ENCODE peak calls at places on chromosome 1, in nine cellular contexts. One of them, this sample, is unnamed. For H3K9me3, the result is how much of the 10 kb centered on the place peaks cover.

GRCh38 chr1:26067432-26067911 is at the start of gene TRIM63:
- DNase-seq in neural progenitor cell: no peak
- DNase-seq in left ventricle myocardium inferior: peak
- DNase-seq in NT2/D1: no peak
- DNase-seq in cardiac muscle cell: no peak
- DNase-seq in CD8-positive, alpha-beta T cell: no peak
- DNase-seq in neuronal stem cell: no peak
- DNase-seq in heart left ventricle: peak
- DNase-seq in mucosa of descending colon: no peak
- DNase-seq in this sample: peak

GRCh38 chr1:205805082-205805711 is 7.8 kb downstream of the SLC41A1 start:
- DNase-seq in neural progenitor cell: no peak
- DNase-seq in left ventricle myocardium inferior: no peak
- DNase-seq in NT2/D1: no peak
- DNase-seq in cardiac muscle cell: no peak
- DNase-seq in CD8-positive, alpha-beta T cell: no peak
- DNase-seq in neuronal stem cell: no peak
- DNase-seq in heart left ventricle: no peak
- DNase-seq in mucosa of descending colon: no peak
- DNase-seq in this sample: no peak

GRCh38 chr1:200323856-200324400 is 85.9 kb downstream of the ZNF281 start:
- DNase-seq in neural progenitor cell: no peak
- DNase-seq in left ventricle myocardium inferior: no peak
- DNase-seq in NT2/D1: no peak
- DNase-seq in cardiac muscle cell: peak
- DNase-seq in CD8-positive, alpha-beta T cell: no peak
- DNase-seq in neuronal stem cell: no peak
- DNase-seq in heart left ventricle: no peak
- DNase-seq in mucosa of descending colon: no peak
- DNase-seq in this sample: no peak

GRCh38 chr1:151841141-151841540 is 1.5 kb upstream of the C2CD4D start:
- DNase-seq in neural progenitor cell: no peak
- DNase-seq in left ventricle myocardium inferior: no peak
- DNase-seq in NT2/D1: no peak
- DNase-seq in cardiac muscle cell: no peak
- DNase-seq in CD8-positive, alpha-beta T cell: no peak
- DNase-seq in neuronal stem cell: no peak
- DNase-seq in heart left ventricle: no peak
- DNase-seq in mucosa of descending colon: no peak
- DNase-seq in this sample: no peak

GRCh38 chr1:246300653-246301549 is 206.2 kb downstream of the SMYD3 start:
- DNase-seq in neural progenitor cell: no peak
- DNase-seq in left ventricle myocardium inferior: no peak
- DNase-seq in NT2/D1: no peak
- DNase-seq in cardiac muscle cell: no peak
- DNase-seq in CD8-positive, alpha-beta T cell: no peak
- DNase-seq in neuronal stem cell: no peak
- DNase-seq in heart left ventricle: no peak
- DNase-seq in mucosa of descending colon: no peak
- DNase-seq in this sample: no peak

GRCh38 chr1:151516031-151516511 is 4.9 kb downstream of the CGN start:
- DNase-seq in neural progenitor cell: no peak
- DNase-seq in left ventricle myocardium inferior: no peak
- DNase-seq in NT2/D1: no peak
- DNase-seq in cardiac muscle cell: no peak
- DNase-seq in CD8-positive, alpha-beta T cell: no peak
- DNase-seq in neuronal stem cell: no peak
- DNase-seq in heart left ventricle: no peak
- DNase-seq in mucosa of descending colon: no peak
- DNase-seq in this sample: no peak

GRCh38 chr1:60273185-60273584 is 199.6 kb upstream of the C1orf87 start:
- DNase-seq in neural progenitor cell: no peak
- DNase-seq in left ventricle myocardium inferior: no peak
- DNase-seq in NT2/D1: no peak
- DNase-seq in cardiac muscle cell: no peak
- DNase-seq in CD8-positive, alpha-beta T cell: no peak
- DNase-seq in neuronal stem cell: no peak
- DNase-seq in heart left ventricle: no peak
- DNase-seq in mucosa of descending colon: no peak
- DNase-seq in this sample: no peak

GRCh38 chr1:227718932-227719331 is 16.2 kb downstream of the JMJD4 start:
- DNase-seq in neural progenitor cell: no peak
- DNase-seq in left ventricle myocardium inferior: no peak
- DNase-seq in NT2/D1: no peak
- DNase-seq in cardiac muscle cell: no peak
- DNase-seq in CD8-positive, alpha-beta T cell: no peak
- DNase-seq in neuronal stem cell: no peak
- DNase-seq in heart left ventricle: no peak
- DNase-seq in mucosa of descending colon: no peak
- DNase-seq in this sample: no peak

GRCh38 chr1:53278294-53278693 is 40.0 kb upstream of the MAGOH start:
- DNase-seq in neural progenitor cell: peak
- DNase-seq in left ventricle myocardium inferior: peak
- DNase-seq in NT2/D1: no peak
- DNase-seq in cardiac muscle cell: peak
- DNase-seq in CD8-positive, alpha-beta T cell: peak
- DNase-seq in neuronal stem cell: peak
- DNase-seq in heart left ventricle: peak
- DNase-seq in mucosa of descending colon: peak
- DNase-seq in this sample: peak

GRCh38 chr1:25683731-25684130 is 67.1 kb downstream of the MAN1C1 start:
- DNase-seq in neural progenitor cell: no peak
- DNase-seq in left ventricle myocardium inferior: no peak
- DNase-seq in NT2/D1: no peak
- DNase-seq in cardiac muscle cell: peak
- DNase-seq in CD8-positive, alpha-beta T cell: no peak
- DNase-seq in neuronal stem cell: no peak
- DNase-seq in heart left ventricle: no peak
- DNase-seq in mucosa of descending colon: no peak
- DNase-seq in this sample: no peak

GRCh38 chr1:101428562-101428961 is 191.7 kb downstream of the S1PR1 start:
- DNase-seq in neural progenitor cell: no peak
- DNase-seq in left ventricle myocardium inferior: no peak
- DNase-seq in NT2/D1: no peak
- DNase-seq in cardiac muscle cell: no peak
- DNase-seq in CD8-positive, alpha-beta T cell: no peak
- DNase-seq in neuronal stem cell: no peak
- DNase-seq in heart left ventricle: no peak
- DNase-seq in mucosa of descending colon: no peak
- DNase-seq in this sample: no peak
- H3K9me3 ChIP-seq in neural progenitor cell: under half
- H3K9me3 ChIP-seq in left ventricle myocardium inferior: under half
- H3K9me3 ChIP-seq in NT2/D1: under half
- H3K9me3 ChIP-seq in cardiac muscle cell: under half
- H3K9me3 ChIP-seq in CD8-positive, alpha-beta T cell: under half
- H3K9me3 ChIP-seq in neuronal stem cell: under half
- H3K9me3 ChIP-seq in heart left ventricle: under half
- H3K9me3 ChIP-seq in mucosa of descending colon: under half
- H3K9me3 ChIP-seq in this sample: under half

GRCh38 chr1:65456481-65456880 is 36.0 kb downstream of the LEPR start:
- DNase-seq in neural progenitor cell: no peak
- DNase-seq in left ventricle myocardium inferior: no peak
- DNase-seq in NT2/D1: no peak
- DNase-seq in cardiac muscle cell: no peak
- DNase-seq in CD8-positive, alpha-beta T cell: no peak
- DNase-seq in neuronal stem cell: no peak
- DNase-seq in heart left ventricle: no peak
- DNase-seq in mucosa of descending colon: no peak
- DNase-seq in this sample: no peak
- H3K9me3 ChIP-seq in neural progenitor cell: under half
- H3K9me3 ChIP-seq in left ventricle myocardium inferior: under half
- H3K9me3 ChIP-seq in NT2/D1: under half
- H3K9me3 ChIP-seq in cardiac muscle cell: under half
- H3K9me3 ChIP-seq in CD8-positive, alpha-beta T cell: under half
- H3K9me3 ChIP-seq in neuronal stem cell: under half
- H3K9me3 ChIP-seq in heart left ventricle: under half
- H3K9me3 ChIP-seq in mucosa of descending colon: under half
- H3K9me3 ChIP-seq in this sample: under half

GRCh38 chr1:2966940-2967725 is 54.1 kb upstream of the ACTRT2 start:
- DNase-seq in neural progenitor cell: no peak
- DNase-seq in left ventricle myocardium inferior: peak
- DNase-seq in NT2/D1: no peak
- DNase-seq in cardiac muscle cell: no peak
- DNase-seq in CD8-positive, alpha-beta T cell: no peak
- DNase-seq in neuronal stem cell: no peak
- DNase-seq in heart left ventricle: no peak
- DNase-seq in mucosa of descending colon: peak
- DNase-seq in this sample: no peak

GRCh38 chr1:2969870-2970291 is 51.4 kb upstream of the ACTRT2 start:
- DNase-seq in neural progenitor cell: no peak
- DNase-seq in left ventricle myocardium inferior: no peak
- DNase-seq in NT2/D1: no peak
- DNase-seq in cardiac muscle cell: no peak
- DNase-seq in CD8-positive, alpha-beta T cell: no peak
- DNase-seq in neuronal stem cell: no peak
- DNase-seq in heart left ventricle: no peak
- DNase-seq in mucosa of descending colon: no peak
- DNase-seq in this sample: no peak

GRCh38 chr1:2969011-2969869 is 52.0 kb upstream of the ACTRT2 start:
- DNase-seq in neural progenitor cell: no peak
- DNase-seq in left ventricle myocardium inferior: no peak
- DNase-seq in NT2/D1: no peak
- DNase-seq in cardiac muscle cell: no peak
- DNase-seq in CD8-positive, alpha-beta T cell: no peak
- DNase-seq in neuronal stem cell: no peak
- DNase-seq in heart left ventricle: no peak
- DNase-seq in mucosa of descending colon: no peak
- DNase-seq in this sample: no peak

GRCh38 chr1:2967881-2968280 is 53.4 kb upstream of the ACTRT2 start:
- DNase-seq in neural progenitor cell: no peak
- DNase-seq in left ventricle myocardium inferior: no peak
- DNase-seq in NT2/D1: no peak
- DNase-seq in cardiac muscle cell: no peak
- DNase-seq in CD8-positive, alpha-beta T cell: no peak
- DNase-seq in neuronal stem cell: no peak
- DNase-seq in heart left ventricle: no peak
- DNase-seq in mucosa of descending colon: no peak
- DNase-seq in this sample: no peak

GRCh38 chr1:2968471-2968881 is 52.8 kb upstream of the ACTRT2 start:
- DNase-seq in neural progenitor cell: no peak
- DNase-seq in left ventricle myocardium inferior: no peak
- DNase-seq in NT2/D1: no peak
- DNase-seq in cardiac muscle cell: no peak
- DNase-seq in CD8-positive, alpha-beta T cell: no peak
- DNase-seq in neuronal stem cell: no peak
- DNase-seq in heart left ventricle: no peak
- DNase-seq in mucosa of descending colon: no peak
- DNase-seq in this sample: no peak
- H3K9me3 ChIP-seq in neural progenitor cell: under half
- H3K9me3 ChIP-seq in left ventricle myocardium inferior: under half
- H3K9me3 ChIP-seq in NT2/D1: under half
- H3K9me3 ChIP-seq in cardiac muscle cell: under half
- H3K9me3 ChIP-seq in CD8-positive, alpha-beta T cell: under half
- H3K9me3 ChIP-seq in neuronal stem cell: under half
- H3K9me3 ChIP-seq in heart left ventricle: under half
- H3K9me3 ChIP-seq in mucosa of descending colon: under half
- H3K9me3 ChIP-seq in this sample: under half

GRCh38 chr1:49906365-49906764 is 117.4 kb downstream of the AGBL4 start:
- DNase-seq in neural progenitor cell: no peak
- DNase-seq in left ventricle myocardium inferior: no peak
- DNase-seq in NT2/D1: no peak
- DNase-seq in cardiac muscle cell: no peak
- DNase-seq in CD8-positive, alpha-beta T cell: no peak
- DNase-seq in neuronal stem cell: no peak
- DNase-seq in heart left ventricle: no peak
- DNase-seq in mucosa of descending colon: no peak
- DNase-seq in this sample: no peak
- H3K9me3 ChIP-seq in neural progenitor cell: under half
- H3K9me3 ChIP-seq in left ventricle myocardium inferior: under half
- H3K9me3 ChIP-seq in NT2/D1: under half
- H3K9me3 ChIP-seq in cardiac muscle cell: under half
- H3K9me3 ChIP-seq in CD8-positive, alpha-beta T cell: under half
- H3K9me3 ChIP-seq in neuronal stem cell: under half
- H3K9me3 ChIP-seq in heart left ventricle: under half
- H3K9me3 ChIP-seq in mucosa of descending colon: under half
- H3K9me3 ChIP-seq in this sample: under half

GRCh38 chr1:73749996-73750395 is 448.0 kb downstream of the LRRIQ3 start:
- DNase-seq in neural progenitor cell: no peak
- DNase-seq in left ventricle myocardium inferior: no peak
- DNase-seq in NT2/D1: no peak
- DNase-seq in cardiac muscle cell: no peak
- DNase-seq in CD8-positive, alpha-beta T cell: no peak
- DNase-seq in neuronal stem cell: no peak
- DNase-seq in heart left ventricle: no peak
- DNase-seq in mucosa of descending colon: no peak
- DNase-seq in this sample: no peak
- H3K9me3 ChIP-seq in neural progenitor cell: under half
- H3K9me3 ChIP-seq in left ventricle myocardium inferior: under half
- H3K9me3 ChIP-seq in NT2/D1: under half
- H3K9me3 ChIP-seq in cardiac muscle cell: under half
- H3K9me3 ChIP-seq in CD8-positive, alpha-beta T cell: under half
- H3K9me3 ChIP-seq in neuronal stem cell: under half
- H3K9me3 ChIP-seq in heart left ventricle: under half
- H3K9me3 ChIP-seq in mucosa of descending colon: under half
- H3K9me3 ChIP-seq in this sample: under half

GRCh38 chr1:17156108-17156507 is 36.9 kb upstream of the PADI2 start:
- DNase-seq in neural progenitor cell: no peak
- DNase-seq in left ventricle myocardium inferior: no peak
- DNase-seq in NT2/D1: no peak
- DNase-seq in cardiac muscle cell: peak
- DNase-seq in CD8-positive, alpha-beta T cell: no peak
- DNase-seq in neuronal stem cell: no peak
- DNase-seq in heart left ventricle: no peak
- DNase-seq in mucosa of descending colon: no peak
- DNase-seq in this sample: no peak
- H3K9me3 ChIP-seq in neural progenitor cell: under half
- H3K9me3 ChIP-seq in left ventricle myocardium inferior: half or more
- H3K9me3 ChIP-seq in NT2/D1: under half
- H3K9me3 ChIP-seq in cardiac muscle cell: under half
- H3K9me3 ChIP-seq in CD8-positive, alpha-beta T cell: under half
- H3K9me3 ChIP-seq in neuronal stem cell: under half
- H3K9me3 ChIP-seq in heart left ventricle: under half
- H3K9me3 ChIP-seq in mucosa of descending colon: under half
- H3K9me3 ChIP-seq in this sample: under half

GRCh38 chr1:247935781-247936180 is 11.1 kb downstream of the OR2AJ1 start:
- DNase-seq in neural progenitor cell: no peak
- DNase-seq in left ventricle myocardium inferior: no peak
- DNase-seq in NT2/D1: no peak
- DNase-seq in cardiac muscle cell: no peak
- DNase-seq in CD8-positive, alpha-beta T cell: no peak
- DNase-seq in neuronal stem cell: no peak
- DNase-seq in heart left ventricle: no peak
- DNase-seq in mucosa of descending colon: no peak
- DNase-seq in this sample: no peak

GRCh38 chr1:247933989-247934388 is 9.3 kb downstream of the OR2AJ1 start:
- DNase-seq in neural progenitor cell: no peak
- DNase-seq in left ventricle myocardium inferior: no peak
- DNase-seq in NT2/D1: no peak
- DNase-seq in cardiac muscle cell: no peak
- DNase-seq in CD8-positive, alpha-beta T cell: no peak
- DNase-seq in neuronal stem cell: no peak
- DNase-seq in heart left ventricle: no peak
- DNase-seq in mucosa of descending colon: no peak
- DNase-seq in this sample: no peak

GRCh38 chr1:247936415-247936814 is 11.7 kb downstream of the OR2AJ1 start:
- DNase-seq in neural progenitor cell: no peak
- DNase-seq in left ventricle myocardium inferior: no peak
- DNase-seq in NT2/D1: no peak
- DNase-seq in cardiac muscle cell: no peak
- DNase-seq in CD8-positive, alpha-beta T cell: no peak
- DNase-seq in neuronal stem cell: no peak
- DNase-seq in heart left ventricle: no peak
- DNase-seq in mucosa of descending colon: no peak
- DNase-seq in this sample: no peak
- H3K9me3 ChIP-seq in neural progenitor cell: under half
- H3K9me3 ChIP-seq in left ventricle myocardium inferior: under half
- H3K9me3 ChIP-seq in NT2/D1: under half
- H3K9me3 ChIP-seq in cardiac muscle cell: under half
- H3K9me3 ChIP-seq in CD8-positive, alpha-beta T cell: under half
- H3K9me3 ChIP-seq in neuronal stem cell: under half
- H3K9me3 ChIP-seq in heart left ventricle: under half
- H3K9me3 ChIP-seq in mucosa of descending colon: under half
- H3K9me3 ChIP-seq in this sample: under half

This sample was measured in heart right ventricle.